ENCODE peak calls at places on chromosomes 16 and 17, in six cellular contexts. Y is CD8-positive, alpha-beta T cell; C is activated CD8-positive, alpha-beta T cell treated with anti-CD3 and anti-CD28 coated beads for 36 hours; B is psoas muscle; E is iris pigment epithelial cell; T is D721Med. M is an unnamed sample.
A peak's percentile ranks its signal among the peaks of the same experiment; 100 is the strongest.

GRCh38 chr17:77497578-77497934 is 356.8 kb downstream of the SEC14L1 start:
- DNase-seq in E (no peak), C (peak; percentile 0), Y (no peak), B (peak; percentile 42), T (no peak), M (peak; percentile 59)

GRCh38 chr16:11682655-11683096 is 14.4 kb downstream of the SNN start:
- DNase-seq in B (no peak), Y (no peak), E (peak; percentile 97), C (no peak), T (no peak), M (no peak)

GRCh38 chr16:81094771-81095251 is 1.4 kb downstream of the GCSH start:
- DNase-seq in B (no peak), E (peak; percentile 45), Y (no peak), C (no peak), T (no peak), M (no peak)

GRCh38 chr17:38705523-38705802 is 390 bp downstream of the MLLT6 start:
- DNase-seq in B (no peak), E (no peak), C (no peak), T (no peak), Y (no peak), M (no peak)

GRCh38 chr17:61449707-61450640 is 2.2 kb upstream of the TBX4 start:
- DNase-seq in B (no peak), C (no peak), Y (no peak), E (no peak), T (no peak), M (no peak)

GRCh38 chr16:4067262-4068001 is 48.8 kb downstream of the ADCY9 start:
- DNase-seq in Y (no peak), B (no peak), T (no peak), C (no peak), E (no peak), M (no peak)

GRCh38 chr17:72710185-72710584 is 382.3 kb downstream of the SLC39A11 start:
- DNase-seq in E (no peak), B (no peak), Y (no peak), C (no peak), T (no peak), M (no peak)

GRCh38 chr17:30160419-30161172 is 44.0 kb downstream of the NSRP1 start:
- DNase-seq in B (no peak), C (no peak), Y (no peak), E (peak; percentile 10), T (no peak), M (no peak)

GRCh38 chr16:52562770-52563169 is 15.8 kb upstream of the TOX3 start:
- DNase-seq in Y (no peak), T (no peak), B (no peak), C (no peak), E (no peak), M (no peak)

GRCh38 chr16:30715777-30716445 is 16.9 kb downstream of the SRCAP start:
- DNase-seq in E (peak; percentile 85), C (peak; percentile 68), B (no peak), Y (peak; percentile 44), T (no peak), M (no peak)

GRCh38 chr17:74282587-74283370 is 8.7 kb downstream of the DNAI2 start:
- DNase-seq in C (peak; percentile 88), E (no peak), T (no peak), Y (peak; percentile 47), B (no peak), M (no peak)

GRCh38 chr16:89139907-89140361 is 31.6 kb upstream of the CDH15 start:
- DNase-seq in E (no peak), Y (no peak), T (no peak), B (no peak), C (no peak), M (peak; percentile 86)

GRCh38 chr16:21663889-21664647 is at the start of gene OTOA:
- DNase-seq in T (no peak), E (no peak), B (no peak), Y (peak; percentile 27), C (peak; percentile 39), M (no peak)

GRCh38 chr17:40106760-40107265 is 6.4 kb upstream of the NR1D1 start:
- DNase-seq in Y (no peak), B (peak; percentile 58), T (no peak), C (no peak), E (no peak), M (no peak)

GRCh38 chr17:10149573-10150399 is 48.6 kb downstream of the GAS7 start:
- DNase-seq in C (peak; percentile 49), B (no peak), E (peak; percentile 90), Y (peak; percentile 31), T (no peak), M (no peak)

GRCh38 chr17:54864070-54864469 is 36.6 kb upstream of the TOM1L1 start:
- DNase-seq in Y (no peak), B (no peak), E (no peak), T (no peak), C (no peak), M (no peak)

GRCh38 chr17:77735341-77736206 is 222.9 kb upstream of the TNRC6C start:
- DNase-seq in B (no peak), C (no peak), E (no peak), T (no peak), Y (no peak), M (no peak)

GRCh38 chr17:65925606-65926307 is 266.2 kb downstream of the CEP112 start:
- DNase-seq in E (peak; percentile 41), C (no peak), Y (no peak), T (no peak), B (no peak), M (no peak)

GRCh38 chr17:40311575-40311974 is 2.6 kb downstream of the RARA start:
- DNase-seq in T (no peak), C (peak; percentile 3), Y (no peak), B (peak; percentile 88), E (no peak), M (peak; percentile 82)

GRCh38 chr17:51165680-51166197 is 472 bp upstream of the NME2 start:
- DNase-seq in C (peak; percentile 66), B (peak; percentile 57), Y (peak; percentile 13), E (peak; percentile 42), T (peak; percentile 49), M (no peak)

GRCh38 chr17:70307430-70307829 is 138.1 kb downstream of the KCNJ2 start:
- DNase-seq in E (peak; percentile 85), C (no peak), T (no peak), Y (no peak), B (peak; percentile 50), M (no peak)

GRCh38 chr16:66270333-66270927 is 96.1 kb upstream of the CDH5 start:
- DNase-seq in B (peak; percentile 84), T (peak; percentile 64), E (peak; percentile 64), Y (peak; percentile 48), C (peak; percentile 63), M (no peak)

GRCh38 chr17:44149750-44150329 is 8.1 kb downstream of the HROB start:
- DNase-seq in B (no peak), Y (no peak), T (no peak), C (no peak), E (no peak), M (no peak)

GRCh38 chr17:78318407-78318806 is 41.5 kb downstream of the SOCS3 start:
- DNase-seq in Y (no peak), T (no peak), B (no peak), C (no peak), E (no peak), M (no peak)

GRCh38 chr17:47624727-47625068 is 25.0 kb upstream of the KPNB1 start:
- DNase-seq in E (no peak), T (no peak), B (no peak), Y (no peak), C (no peak), M (no peak)

GRCh38 chr16:27752241-27752640 is 202.3 kb downstream of the KATNIP start:
- DNase-seq in C (no peak), Y (no peak), T (no peak), B (no peak), E (no peak), M (no peak)

GRCh38 chr17:48609754-48610281 is 999 bp downstream of the HOXB7 start:
- DNase-seq in T (no peak), E (no peak), B (no peak), C (no peak), Y (no peak), M (no peak)

GRCh38 chr17:39653662-39654331 is 11.4 kb upstream of the TCAP start:
- DNase-seq in C (peak; percentile 89), E (peak; percentile 29), B (peak; percentile 84), Y (peak; percentile 81), T (peak; percentile 93), M (no peak)

GRCh38 chr17:4170639-4171280 is 27.8 kb downstream of the CYB5D2 start:
- DNase-seq in Y (no peak), T (no peak), C (no peak), B (peak; percentile 50), E (no peak), M (peak; percentile 67)

GRCh38 chr16:77833906-77834599 is 45.7 kb downstream of the VAT1L start:
- DNase-seq in T (no peak), Y (no peak), E (peak; percentile 87), B (no peak), C (no peak), M (no peak)

GRCh38 chr16:78894872-78895271 is 705.7 kb downstream of the MAF start:
- DNase-seq in Y (no peak), E (no peak), C (no peak), B (no peak), T (no peak), M (no peak)